ENCODE peak calls at places on chromosomes 1 and 21, in six cellular contexts. One of them, this sample, is unnamed.

GRCh38 chr1:176720835-176721234 is 257.9 kb downstream of the PAPPA2 start:
- DNase-seq in cardiac muscle cell: no peak
- DNase-seq in SJSA1: no peak
- DNase-seq in prostate gland: no peak
- DNase-seq in heart left ventricle: no peak
- DNase-seq in skeletal muscle cell: no peak
- DNase-seq in this sample: no peak

GRCh38 chr1:109623601-109624161 is 4.0 kb downstream of the AMPD2 start:
- DNase-seq in skeletal muscle cell: no peak
- DNase-seq in SJSA1: no peak
- DNase-seq in prostate gland: no peak
- DNase-seq in cardiac muscle cell: no peak
- DNase-seq in heart left ventricle: no peak
- DNase-seq in this sample: no peak

GRCh38 chr1:96361961-96362360 is 359.6 kb upstream of the PTBP2 start:
- DNase-seq in skeletal muscle cell: no peak
- DNase-seq in prostate gland: no peak
- DNase-seq in SJSA1: no peak
- DNase-seq in cardiac muscle cell: peak
- DNase-seq in heart left ventricle: no peak
- DNase-seq in this sample: peak

GRCh38 chr1:180241716-180242544 is 11.9 kb downstream of the LHX4 start:
- DNase-seq in cardiac muscle cell: peak
- DNase-seq in prostate gland: no peak
- DNase-seq in skeletal muscle cell: no peak
- DNase-seq in heart left ventricle: no peak
- DNase-seq in SJSA1: no peak
- DNase-seq in this sample: peak

GRCh38 chr1:215529111-215529510 is 38.0 kb upstream of the KCTD3 start:
- DNase-seq in prostate gland: no peak
- DNase-seq in skeletal muscle cell: no peak
- DNase-seq in SJSA1: no peak
- DNase-seq in heart left ventricle: no peak
- DNase-seq in cardiac muscle cell: no peak
- DNase-seq in this sample: no peak

GRCh38 chr1:68116643-68117235 is 66.3 kb upstream of the DIRAS3 start:
- DNase-seq in SJSA1: peak
- DNase-seq in skeletal muscle cell: no peak
- DNase-seq in cardiac muscle cell: peak
- DNase-seq in prostate gland: peak
- DNase-seq in heart left ventricle: peak
- DNase-seq in this sample: peak

GRCh38 chr1:31505884-31506497 is 70.3 kb upstream of the TINAGL1 start:
- DNase-seq in prostate gland: no peak
- DNase-seq in SJSA1: peak
- DNase-seq in skeletal muscle cell: peak
- DNase-seq in heart left ventricle: no peak
- DNase-seq in cardiac muscle cell: peak
- DNase-seq in this sample: peak

GRCh38 chr1:216560527-216560926 is 137.3 kb upstream of the USH2A start:
- DNase-seq in skeletal muscle cell: no peak
- DNase-seq in prostate gland: no peak
- DNase-seq in SJSA1: no peak
- DNase-seq in heart left ventricle: no peak
- DNase-seq in cardiac muscle cell: no peak
- DNase-seq in this sample: no peak

GRCh38 chr1:82225407-82226197 is 424.9 kb downstream of the ADGRL2 start:
- DNase-seq in skeletal muscle cell: peak
- DNase-seq in prostate gland: no peak
- DNase-seq in SJSA1: no peak
- DNase-seq in cardiac muscle cell: peak
- DNase-seq in heart left ventricle: no peak
- DNase-seq in this sample: peak

GRCh38 chr21:45543371-45543709 is 1.1 kb upstream of the SLC19A1 start:
- DNase-seq in cardiac muscle cell: no peak
- DNase-seq in skeletal muscle cell: no peak
- DNase-seq in heart left ventricle: peak
- DNase-seq in prostate gland: no peak
- DNase-seq in SJSA1: peak
- DNase-seq in this sample: no peak

GRCh38 chr1:1510912-1511532 is 940 bp upstream of the ATAD3A start:
- DNase-seq in prostate gland: no peak
- DNase-seq in skeletal muscle cell: no peak
- DNase-seq in SJSA1: no peak
- DNase-seq in heart left ventricle: no peak
- DNase-seq in cardiac muscle cell: peak
- DNase-seq in this sample: peak

GRCh38 chr1:209825591-209826433 is 2.0 kb upstream of the UTP25 start:
- DNase-seq in skeletal muscle cell: no peak
- DNase-seq in SJSA1: no peak
- DNase-seq in cardiac muscle cell: no peak
- DNase-seq in heart left ventricle: no peak
- DNase-seq in prostate gland: peak
- DNase-seq in this sample: no peak

GRCh38 chr1:203278087-203278884 is 27.0 kb upstream of the BTG2 start:
- DNase-seq in cardiac muscle cell: peak
- DNase-seq in prostate gland: peak
- DNase-seq in skeletal muscle cell: peak
- DNase-seq in heart left ventricle: peak
- DNase-seq in SJSA1: peak
- DNase-seq in this sample: peak

GRCh38 chr1:111030590-111030989 is 66.9 kb upstream of the LRIF1 start:
- DNase-seq in heart left ventricle: no peak
- DNase-seq in cardiac muscle cell: peak
- DNase-seq in SJSA1: no peak
- DNase-seq in prostate gland: peak
- DNase-seq in skeletal muscle cell: peak
- DNase-seq in this sample: peak

GRCh38 chr1:219771039-219771438 is 157.3 kb downstream of the SLC30A10 start:
- DNase-seq in SJSA1: peak
- DNase-seq in heart left ventricle: no peak
- DNase-seq in skeletal muscle cell: peak
- DNase-seq in cardiac muscle cell: peak
- DNase-seq in prostate gland: no peak
- DNase-seq in this sample: peak

GRCh38 chr1:232952514-232953175 is 2.2 kb downstream of the NTPCR start:
- DNase-seq in cardiac muscle cell: peak
- DNase-seq in prostate gland: peak
- DNase-seq in skeletal muscle cell: no peak
- DNase-seq in SJSA1: peak
- DNase-seq in heart left ventricle: peak
- DNase-seq in this sample: peak

GRCh38 chr21:16587141-16587570 is 857.4 kb downstream of the USP25 start:
- DNase-seq in cardiac muscle cell: peak
- DNase-seq in heart left ventricle: peak
- DNase-seq in SJSA1: no peak
- DNase-seq in prostate gland: peak
- DNase-seq in skeletal muscle cell: peak
- DNase-seq in this sample: peak
- H3K4me3 ChIP-seq in cardiac muscle cell: no peak
- H3K4me3 ChIP-seq in heart left ventricle: peak
- H3K4me3 ChIP-seq in SJSA1: no peak
- H3K4me3 ChIP-seq in prostate gland: peak
- H3K4me3 ChIP-seq in skeletal muscle cell: peak
- H3K4me3 ChIP-seq in this sample: no peak

GRCh38 chr1:222893255-222893654 is 78.4 kb downstream of the DISP1 start:
- DNase-seq in skeletal muscle cell: no peak
- DNase-seq in heart left ventricle: no peak
- DNase-seq in prostate gland: peak
- DNase-seq in cardiac muscle cell: no peak
- DNase-seq in SJSA1: no peak
- DNase-seq in this sample: no peak

GRCh38 chr1:222896630-222897526 is 82.0 kb downstream of the DISP1 start:
- DNase-seq in prostate gland: no peak
- DNase-seq in heart left ventricle: no peak
- DNase-seq in cardiac muscle cell: peak
- DNase-seq in SJSA1: no peak
- DNase-seq in skeletal muscle cell: no peak
- DNase-seq in this sample: no peak

GRCh38 chr1:222897527-222898190 is 82.8 kb downstream of the DISP1 start:
- DNase-seq in skeletal muscle cell: no peak
- DNase-seq in SJSA1: no peak
- DNase-seq in prostate gland: no peak
- DNase-seq in cardiac muscle cell: peak
- DNase-seq in heart left ventricle: no peak
- DNase-seq in this sample: no peak

GRCh38 chr1:222894331-222894730 is 79.5 kb downstream of the DISP1 start:
- DNase-seq in cardiac muscle cell: no peak
- DNase-seq in heart left ventricle: no peak
- DNase-seq in skeletal muscle cell: no peak
- DNase-seq in SJSA1: no peak
- DNase-seq in prostate gland: no peak
- DNase-seq in this sample: no peak

GRCh38 chr1:222898191-222898527 is 83.3 kb downstream of the DISP1 start:
- DNase-seq in SJSA1: no peak
- DNase-seq in prostate gland: no peak
- DNase-seq in cardiac muscle cell: no peak
- DNase-seq in heart left ventricle: no peak
- DNase-seq in skeletal muscle cell: no peak
- DNase-seq in this sample: no peak
- H3K4me3 ChIP-seq in SJSA1: no peak
- H3K4me3 ChIP-seq in prostate gland: peak
- H3K4me3 ChIP-seq in cardiac muscle cell: no peak
- H3K4me3 ChIP-seq in heart left ventricle: peak
- H3K4me3 ChIP-seq in skeletal muscle cell: no peak
- H3K4me3 ChIP-seq in this sample: no peak

DNA sequence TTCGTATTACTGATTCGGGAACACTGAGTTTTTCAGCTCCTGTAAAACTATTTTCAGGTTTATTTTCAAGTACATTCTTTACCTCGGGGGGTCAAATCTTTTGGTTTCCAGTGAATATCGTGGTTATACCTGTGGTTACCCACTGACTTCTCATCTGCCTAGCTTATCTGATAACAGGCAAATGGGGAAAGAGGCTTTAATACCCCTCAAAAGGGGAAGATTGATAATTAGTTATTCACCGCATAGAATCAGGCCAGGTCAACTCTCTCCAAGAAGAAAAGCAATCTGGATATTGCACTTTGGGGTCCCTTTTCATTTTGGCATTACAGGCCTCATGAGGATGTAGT is 23.0 kb downstream of the RUNX1 start:
- DNase-seq in cardiac muscle cell: peak
- DNase-seq in prostate gland: no peak
- DNase-seq in skeletal muscle cell: no peak
- DNase-seq in SJSA1: no peak
- DNase-seq in heart left ventricle: no peak
- DNase-seq in this sample: peak
- H3K4me3 ChIP-seq in cardiac muscle cell: no peak
- H3K4me3 ChIP-seq in prostate gland: no peak
- H3K4me3 ChIP-seq in skeletal muscle cell: no peak
- H3K4me3 ChIP-seq in SJSA1: no peak
- H3K4me3 ChIP-seq in heart left ventricle: peak
- H3K4me3 ChIP-seq in this sample: no peak

DNA sequence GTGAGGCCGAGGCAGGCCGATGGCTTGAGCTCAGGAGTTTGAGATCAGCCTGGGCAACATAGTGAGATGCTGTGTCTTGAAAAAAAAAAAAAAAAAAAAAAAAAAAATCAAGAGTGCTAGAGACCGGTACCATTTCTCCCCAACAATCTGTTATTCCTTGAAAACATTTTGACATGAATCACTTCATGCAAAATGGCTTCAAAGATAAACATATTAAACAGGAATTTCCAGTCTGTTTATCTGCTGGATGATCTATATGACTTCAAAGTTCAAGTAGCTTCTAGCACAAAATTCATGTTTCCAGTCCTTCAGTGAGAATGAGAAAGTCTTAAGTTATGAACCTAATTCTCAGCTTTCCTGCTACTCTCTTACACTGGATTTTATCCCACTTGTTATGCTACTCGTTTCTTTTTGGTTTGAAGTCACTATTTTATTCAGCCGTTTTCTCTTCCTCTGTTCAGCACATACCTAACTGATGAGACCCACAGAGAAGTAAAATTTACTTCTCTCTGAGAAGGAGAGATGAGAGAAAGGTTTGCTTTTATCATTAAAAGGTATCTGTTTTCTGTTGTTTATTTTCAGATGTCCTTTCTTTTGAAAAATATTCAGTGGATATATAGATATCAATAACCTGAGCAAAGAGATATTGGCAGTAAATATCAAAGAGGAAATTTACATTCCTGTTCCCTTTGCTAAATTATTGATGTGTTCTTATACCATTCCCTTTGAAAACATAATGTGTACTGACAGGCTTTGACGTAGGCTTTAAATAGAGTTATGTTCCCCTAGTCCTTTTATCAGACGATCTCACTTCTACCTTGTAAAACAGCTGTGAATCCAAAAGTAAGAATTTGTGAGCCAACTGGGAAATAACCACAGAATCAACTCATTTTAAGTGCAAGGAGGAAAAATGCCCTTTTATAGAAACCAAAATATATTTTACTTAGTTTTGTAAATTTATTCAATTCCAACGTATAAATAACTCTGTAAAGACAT is 38.2 kb downstream of the CD46 start:
- DNase-seq in cardiac muscle cell: no peak
- DNase-seq in skeletal muscle cell: no peak
- DNase-seq in SJSA1: no peak
- DNase-seq in heart left ventricle: no peak
- DNase-seq in prostate gland: no peak
- DNase-seq in this sample: no peak
- H3K4me3 ChIP-seq in cardiac muscle cell: no peak
- H3K4me3 ChIP-seq in skeletal muscle cell: no peak
- H3K4me3 ChIP-seq in SJSA1: no peak
- H3K4me3 ChIP-seq in heart left ventricle: no peak
- H3K4me3 ChIP-seq in prostate gland: no peak
- H3K4me3 ChIP-seq in this sample: no peak

DNA sequence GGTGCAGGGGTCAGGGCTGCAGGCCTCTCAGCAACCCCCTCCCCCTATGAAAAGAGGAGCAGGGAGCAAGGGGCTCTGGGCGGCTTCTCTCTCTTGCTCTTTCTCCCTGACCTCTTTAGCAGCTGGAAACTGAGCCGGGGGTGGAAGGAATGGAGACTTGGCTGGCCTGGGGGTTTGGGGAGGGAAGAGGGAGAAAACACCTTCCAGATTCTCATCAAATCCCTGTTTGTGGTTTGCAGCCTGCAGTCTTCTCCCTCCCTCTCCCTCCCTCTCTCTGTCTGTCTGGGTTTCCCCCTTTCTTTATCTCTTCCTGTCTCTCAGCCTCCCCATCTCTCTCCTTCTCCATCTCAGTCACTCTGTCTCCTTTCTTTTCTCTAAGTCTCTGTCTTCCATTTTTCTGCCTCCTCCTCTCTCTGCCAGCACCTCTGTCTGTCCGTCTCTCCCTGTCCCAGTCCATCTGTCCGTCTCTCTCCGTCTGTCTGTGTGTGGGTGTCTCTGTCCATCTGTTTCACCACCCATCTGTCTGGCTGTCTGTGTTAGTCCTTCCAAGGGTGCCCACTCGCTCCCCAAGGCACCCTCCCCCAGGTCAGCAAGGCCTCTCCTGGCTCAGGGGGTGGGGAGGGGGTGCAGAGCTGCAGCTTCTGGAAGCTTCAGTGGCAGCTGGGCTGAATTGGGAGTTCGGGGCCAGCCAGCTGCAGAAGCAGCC is 6.3 kb downstream of the AHDC1 start:
- DNase-seq in cardiac muscle cell: peak
- DNase-seq in SJSA1: no peak
- DNase-seq in skeletal muscle cell: no peak
- DNase-seq in heart left ventricle: no peak
- DNase-seq in prostate gland: no peak
- DNase-seq in this sample: no peak
- H3K4me3 ChIP-seq in cardiac muscle cell: no peak
- H3K4me3 ChIP-seq in SJSA1: no peak
- H3K4me3 ChIP-seq in skeletal muscle cell: no peak
- H3K4me3 ChIP-seq in heart left ventricle: peak
- H3K4me3 ChIP-seq in prostate gland: no peak
- H3K4me3 ChIP-seq in this sample: no peak

GRCh38 chr1:89894802-89895201 is 74.0 kb downstream of the LRRC8D start:
- DNase-seq in skeletal muscle cell: no peak
- DNase-seq in heart left ventricle: no peak
- DNase-seq in prostate gland: no peak
- DNase-seq in cardiac muscle cell: no peak
- DNase-seq in SJSA1: no peak
- DNase-seq in this sample: no peak
- H3K4me3 ChIP-seq in skeletal muscle cell: no peak
- H3K4me3 ChIP-seq in heart left ventricle: no peak
- H3K4me3 ChIP-seq in prostate gland: no peak
- H3K4me3 ChIP-seq in cardiac muscle cell: no peak
- H3K4me3 ChIP-seq in SJSA1: no peak
- H3K4me3 ChIP-seq in this sample: no peak